ENCODE peak calls at places on chromosome 6, in five cellular contexts. One of them, this sample, is unnamed.

GRCh38 chr6:66396145-66396544 is 689.1 kb upstream of the EYS start:
- DNase-seq in HepG2: no peak
- DNase-seq in H1: no peak
- DNase-seq in GM12878: no peak
- DNase-seq in K562: no peak
- DNase-seq in this sample: no peak

GRCh38 chr6:47414517-47415167 is 62.9 kb upstream of the CD2AP start:
- DNase-seq in HepG2: peak
- DNase-seq in H1: no peak
- DNase-seq in GM12878: peak
- DNase-seq in K562: no peak
- DNase-seq in this sample: no peak

GRCh38 chr6:62466607-62467006 is 180.6 kb upstream of the KHDRBS2 start:
- DNase-seq in HepG2: no peak
- DNase-seq in H1: no peak
- DNase-seq in GM12878: no peak
- DNase-seq in K562: no peak
- DNase-seq in this sample: no peak

GRCh38 chr6:149614352-149614751 is 34.2 kb downstream of the KATNA1 start:
- DNase-seq in HepG2: no peak
- DNase-seq in H1: no peak
- DNase-seq in GM12878: no peak
- DNase-seq in K562: no peak
- DNase-seq in this sample: no peak

GRCh38 chr6:149508485-149508884 is 23.7 kb upstream of the ZC3H12D start:
- DNase-seq in HepG2: no peak
- DNase-seq in H1: no peak
- DNase-seq in GM12878: no peak
- DNase-seq in K562: no peak
- DNase-seq in this sample: no peak

GRCh38 chr6:79455446-79455845 is 81.8 kb downstream of the LCA5 start:
- DNase-seq in HepG2: no peak
- DNase-seq in H1: no peak
- DNase-seq in GM12878: no peak
- DNase-seq in K562: no peak
- DNase-seq in this sample: no peak

GRCh38 chr6:88804701-88805100 is 158.7 kb downstream of the RNGTT start:
- DNase-seq in HepG2: no peak
- DNase-seq in H1: no peak
- DNase-seq in GM12878: no peak
- DNase-seq in K562: no peak
- DNase-seq in this sample: no peak

GRCh38 chr6:43669050-43669921 is 18.3 kb downstream of the MRPS18A start:
- DNase-seq in HepG2: no peak
- DNase-seq in H1: no peak
- DNase-seq in GM12878: no peak
- DNase-seq in K562: no peak
- DNase-seq in this sample: no peak

GRCh38 chr6:25713802-25714201 is 40.7 kb upstream of the SLC17A4 start:
- DNase-seq in HepG2: no peak
- DNase-seq in H1: no peak
- DNase-seq in GM12878: no peak
- DNase-seq in K562: no peak
- DNase-seq in this sample: no peak

GRCh38 chr6:6007311-6008113 is 787 bp upstream of the NRN1 start:
- DNase-seq in HepG2: no peak
- DNase-seq in H1: no peak
- DNase-seq in GM12878: no peak
- DNase-seq in K562: no peak
- DNase-seq in this sample: no peak

GRCh38 chr6:132445201-132445951 is 44.1 kb upstream of the MOXD1 start:
- DNase-seq in HepG2: no peak
- DNase-seq in H1: no peak
- DNase-seq in GM12878: no peak
- DNase-seq in K562: no peak
- DNase-seq in this sample: no peak

GRCh38 chr6:52389626-52390360 is 27.8 kb downstream of the PAQR8 start:
- DNase-seq in HepG2: peak
- DNase-seq in H1: no peak
- DNase-seq in GM12878: peak
- DNase-seq in K562: peak
- DNase-seq in this sample: peak

GRCh38 chr6:97712751-97713150 is 429.7 kb upstream of the MMS22L start:
- DNase-seq in HepG2: no peak
- DNase-seq in H1: no peak
- DNase-seq in GM12878: no peak
- DNase-seq in K562: no peak
- DNase-seq in this sample: no peak

GRCh38 chr6:97714772-97715171 is 431.8 kb upstream of the MMS22L start:
- DNase-seq in HepG2: no peak
- DNase-seq in H1: no peak
- DNase-seq in GM12878: no peak
- DNase-seq in K562: no peak
- DNase-seq in this sample: no peak
- TF ChIP-seq ATF3 in HepG2: no peak
- TF ChIP-seq ATF3 in H1: no peak
- TF ChIP-seq ATF3 in GM12878: no peak
- TF ChIP-seq ATF3 in K562: no peak
- TF ChIP-seq ATF3 in this sample: no peak

GRCh38 chr6:32763417-32763816 is at the start of gene HLA-DQB2:
- DNase-seq in HepG2: no peak
- DNase-seq in H1: no peak
- DNase-seq in GM12878: no peak
- DNase-seq in K562: no peak
- DNase-seq in this sample: peak
- TF ChIP-seq RAD21 in HepG2: no peak
- TF ChIP-seq RAD21 in H1: no peak
- TF ChIP-seq RAD21 in GM12878: no peak
- TF ChIP-seq RAD21 in K562: no peak
- TF ChIP-seq RAD21 in this sample: no peak

GRCh38 chr6:134413241-134413643 is 95.3 kb upstream of the SGK1 start:
- DNase-seq in HepG2: no peak
- DNase-seq in H1: no peak
- DNase-seq in GM12878: no peak
- DNase-seq in K562: no peak
- DNase-seq in this sample: no peak
- TF ChIP-seq ATF3 in HepG2: no peak
- TF ChIP-seq ATF3 in H1: no peak
- TF ChIP-seq ATF3 in GM12878: no peak
- TF ChIP-seq ATF3 in K562: no peak
- TF ChIP-seq ATF3 in this sample: no peak

DNA sequence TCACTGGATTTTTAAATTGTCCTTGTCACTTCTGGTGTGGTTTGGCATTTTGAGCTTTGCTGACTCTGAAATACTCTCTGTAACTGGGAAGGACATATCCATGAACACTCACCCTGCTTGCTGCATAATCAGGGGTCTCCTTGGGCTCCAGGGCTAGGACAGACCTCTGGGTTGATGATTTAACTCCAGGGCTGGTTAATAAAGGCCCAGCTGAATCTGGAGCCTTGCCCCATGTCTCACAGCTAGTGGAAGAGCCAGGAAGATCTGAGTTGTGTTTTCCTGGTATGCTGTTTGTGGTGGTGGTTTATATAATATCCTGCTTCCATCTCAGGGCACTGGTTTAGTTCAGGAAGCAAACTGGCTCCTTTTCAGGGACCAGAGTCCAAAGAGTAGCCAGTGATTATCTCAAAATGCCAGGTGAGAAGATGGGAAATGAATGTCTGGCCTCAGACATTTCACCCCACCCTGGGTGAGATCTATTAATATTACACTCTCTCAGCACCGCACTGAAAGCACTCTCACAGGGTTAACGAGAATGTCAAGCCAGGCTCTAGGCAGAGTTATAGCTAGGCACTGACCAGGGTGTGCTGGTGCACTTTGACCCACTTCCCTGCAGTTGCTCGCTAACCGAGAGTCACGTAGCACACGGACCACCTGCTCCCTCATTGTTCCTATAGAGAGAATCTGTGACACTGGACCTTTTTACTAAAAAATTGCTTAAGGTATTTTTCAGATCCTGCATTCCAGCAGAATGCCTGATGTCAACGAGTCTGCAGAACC is 90.1 kb upstream of the SLC22A16 start:
- DNase-seq in HepG2: peak
- DNase-seq in H1: no peak
- DNase-seq in GM12878: no peak
- DNase-seq in K562: no peak
- DNase-seq in this sample: no peak
- TF ChIP-seq RAD21 in HepG2: no peak
- TF ChIP-seq RAD21 in H1: no peak
- TF ChIP-seq RAD21 in GM12878: no peak
- TF ChIP-seq RAD21 in K562: no peak
- TF ChIP-seq RAD21 in this sample: no peak